ENCODE peak calls at places on chromosomes 1 and 21, in eight cellular contexts. W is neural crest cell, I is progenitor cell of endocrine pancreas, H is prostate gland, A is astrocyte, S is right atrium auricular region, K is psoas muscle, F is HFFc6. P is an unnamed sample.

GRCh38 chr1:51288578-51288977 is 41.8 kb downstream of the TTC39A start:
- DNase-seq in W (no peak), I (no peak), H (no peak), A (no peak), S (no peak), K (no peak), F (no peak), P (no peak)

GRCh38 chr1:29379438-29380073 is 143.2 kb downstream of the PTPRU start:
- DNase-seq in W (peak; percentile 11), I (peak; percentile 2), H (no peak), A (peak; percentile 6), S (no peak), K (no peak), F (peak; percentile 21), P (peak; percentile 30)

GRCh38 chr1:201773764-201774163 is 55.2 kb upstream of the IPO9 start:
- DNase-seq in W (no peak), I (no peak), H (no peak), A (peak; percentile 52), S (no peak), K (no peak), F (no peak), P (no peak)

GRCh38 chr1:18217398-18218043 is 109.9 kb downstream of the IGSF21 start:
- DNase-seq in W (peak; percentile 10), I (no peak), H (no peak), A (no peak), S (no peak), K (no peak), F (peak; percentile 3), P (no peak)

GRCh38 chr1:33306061-33306460 is 14.8 kb downstream of the A3GALT2 start:
- DNase-seq in W (no peak), I (no peak), H (no peak), A (no peak), S (no peak), K (no peak), F (no peak), P (no peak)

GRCh38 chr1:39268112-39268581 is 63.7 kb downstream of the MACF1 start:
- DNase-seq in W (no peak), I (no peak), H (peak; percentile 61), A (peak; percentile 88), S (peak; percentile 71), K (no peak), F (peak; percentile 82), P (no peak)

GRCh38 chr1:245014247-245015029 is 140.3 kb upstream of the KIF26B start:
- DNase-seq in W (no peak), I (no peak), H (no peak), A (no peak), S (no peak), K (no peak), F (no peak), P (no peak)

GRCh38 chr1:170415734-170416372 is 116.1 kb upstream of the GORAB start:
- DNase-seq in W (no peak), I (no peak), H (no peak), A (peak; percentile 12), S (no peak), K (no peak), F (no peak), P (no peak)

GRCh38 chr1:8202182-8202905 is 115.6 kb upstream of the SLC45A1 start:
- DNase-seq in W (no peak), I (no peak), H (peak; percentile 75), A (peak; percentile 94), S (peak; percentile 88), K (peak; percentile 50), F (peak; percentile 57), P (no peak)

GRCh38 chr1:42504535-42505128 is 41.5 kb downstream of the CCDC30 start:
- DNase-seq in W (no peak), I (no peak), H (no peak), A (no peak), S (no peak), K (no peak), F (no peak), P (no peak)

GRCh38 chr1:174243451-174244000 is 84.2 kb downstream of the RABGAP1L start:
- DNase-seq in W (no peak), I (no peak), H (no peak), A (peak; percentile 37), S (no peak), K (no peak), F (peak; percentile 10), P (no peak)

GRCh38 chr1:85605519-85606413 is 25.2 kb downstream of the CCN1 start:
- DNase-seq in W (no peak), I (no peak), H (no peak), A (no peak), S (no peak), K (no peak), F (no peak), P (no peak)

GRCh38 chr21:16579538-16579937 is 849.8 kb downstream of the USP25 start:
- DNase-seq in W (no peak), I (no peak), H (no peak), A (peak; percentile 54), S (no peak), K (no peak), F (no peak), P (no peak)

GRCh38 chr1:10152709-10153284 is 57.6 kb upstream of the KIF1B start:
- DNase-seq in W (peak; percentile 58), I (no peak), H (peak; percentile 49), A (peak; percentile 20), S (no peak), K (peak; percentile 37), F (peak; percentile 37), P (no peak)

GRCh38 chr1:246971322-246971721 is 36.5 kb downstream of the ZNF695 start:
- DNase-seq in W (no peak), I (no peak), H (peak; percentile 25), A (no peak), S (no peak), K (peak; percentile 62), F (peak; percentile 1), P (no peak)

GRCh38 chr1:119141020-119141424 is 569 bp upstream of the WARS2 start:
- DNase-seq in W (peak; percentile 26), I (no peak), H (no peak), A (no peak), S (peak; percentile 62), K (peak; percentile 28), F (no peak), P (no peak)

GRCh38 chr1:220123889-220124288 is 30.0 kb downstream of the IARS2 start:
- DNase-seq in W (peak; percentile 16), I (no peak), H (no peak), A (no peak), S (no peak), K (no peak), F (no peak), P (no peak)
- TF ChIP-seq CTCF in W (peak; percentile 64), I (peak; percentile 51), H (no peak), A (peak; percentile 24), S (peak; percentile 19), K (no peak), F (peak; percentile 66), P (peak; percentile 40)

GRCh38 chr1:241101622-241102021 is 255.4 kb downstream of the RGS7 start:
- DNase-seq in W (no peak), I (no peak), H (no peak), A (no peak), S (no peak), K (no peak), F (no peak), P (no peak)

GRCh38 chr1:241105118-241105517 is 251.9 kb downstream of the RGS7 start:
- DNase-seq in W (no peak), I (no peak), H (no peak), A (no peak), S (no peak), K (no peak), F (no peak), P (no peak)

GRCh38 chr1:241096982-241097381 is 260.0 kb downstream of the RGS7 start:
- DNase-seq in W (no peak), I (no peak), H (no peak), A (no peak), S (no peak), K (no peak), F (no peak), P (no peak)

GRCh38 chr1:241097479-241097878 is 259.5 kb downstream of the RGS7 start:
- DNase-seq in W (no peak), I (no peak), H (no peak), A (no peak), S (no peak), K (no peak), F (no peak), P (no peak)

GRCh38 chr1:241102652-241103051 is 254.4 kb downstream of the RGS7 start:
- DNase-seq in W (no peak), I (no peak), H (no peak), A (no peak), S (no peak), K (no peak), F (no peak), P (no peak)
- TF ChIP-seq CTCF in W (no peak), I (no peak), H (no peak), A (no peak), S (no peak), K (no peak), F (no peak), P (no peak)

GRCh38 chr1:43908858-43909257 is 24.7 kb upstream of the ARTN start:
- DNase-seq in W (no peak), I (no peak), H (no peak), A (no peak), S (no peak), K (no peak), F (no peak), P (no peak)
- TF ChIP-seq CTCF in W (no peak), I (no peak), H (no peak), A (no peak), S (no peak), K (no peak), F (peak; percentile 9), P (no peak)

GRCh38 chr1:156912861-156913808 is 7.3 kb upstream of the LRRC71 start:
- DNase-seq in W (no peak), I (no peak), H (no peak), A (no peak), S (no peak), K (no peak), F (no peak), P (no peak)
- TF ChIP-seq CTCF in W (no peak), I (peak; percentile 28), H (no peak), A (no peak), S (no peak), K (no peak), F (peak; percentile 25), P (no peak)

DNA sequence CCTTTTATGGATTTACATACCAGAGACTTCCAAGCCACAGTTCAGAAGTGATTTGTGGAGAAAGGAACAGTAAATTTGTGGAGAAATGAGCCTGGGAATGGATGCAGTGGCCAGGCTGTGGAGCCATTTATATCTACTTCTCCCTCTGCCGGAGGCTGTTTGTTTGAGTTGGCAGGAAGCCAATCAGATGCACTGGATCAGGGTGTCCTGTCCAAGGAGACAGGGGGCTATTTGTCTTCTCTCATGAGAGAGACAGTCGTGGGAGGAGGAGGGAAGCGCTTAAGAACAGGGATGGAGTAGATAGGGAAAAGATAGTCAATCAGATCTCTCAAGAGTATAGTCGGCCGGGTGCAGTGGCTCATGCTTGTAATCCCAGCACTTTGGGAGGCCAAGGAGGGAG is 2.8 kb upstream of the HAPLN2 start:
- DNase-seq in W (peak; percentile 35), I (no peak), H (peak; percentile 73), A (peak; percentile 51), S (no peak), K (no peak), F (peak; percentile 62), P (no peak)
- TF ChIP-seq CTCF in W (no peak), I (no peak), H (no peak), A (no peak), S (peak; percentile 33), K (no peak), F (peak; percentile 30), P (no peak)